ENCODE peak calls at places on chromosomes 13 and 19, in six cellular contexts. Q is HepG2, I is K562, A is GM12878, S is SK-N-SH, M is HCT116. C is an unnamed sample.

GRCh38 chr13:30757026-30757425 is 21.7 kb downstream of the ALOX5AP start:
- DNase-seq in Q (no peak), I (no peak), A (no peak), S (peak), M (no peak), C (no peak)

GRCh38 chr13:99916366-99917103 is 55.0 kb downstream of the ZIC5 start:
- DNase-seq in Q (peak), I (peak), A (peak), S (peak), M (peak), C (peak)

GRCh38 chr19:11738746-11739620 is at the start of gene ZNF823:
- DNase-seq in Q (peak), I (peak), A (peak), S (peak), M (peak), C (peak)

GRCh38 chr13:77779461-77780272 is 82.2 kb downstream of the SLAIN1 start:
- DNase-seq in Q (peak), I (peak), A (peak), S (peak), M (peak), C (peak)

GRCh38 chr13:112903606-112904195 is 65.3 kb upstream of the MCF2L start:
- DNase-seq in Q (no peak), I (no peak), A (no peak), S (no peak), M (no peak), C (no peak)

GRCh38 chr13:33109801-33110200 is 93.6 kb downstream of the KL start:
- DNase-seq in Q (no peak), I (peak), A (no peak), S (no peak), M (no peak), C (no peak)

GRCh38 chr13:65470781-65471180 is 1759.4 kb downstream of the PCDH9 start:
- DNase-seq in Q (no peak), I (no peak), A (no peak), S (no peak), M (no peak), C (no peak)

GRCh38 chr19:8254286-8255001 is 45.3 kb downstream of the CERS4 start:
- DNase-seq in Q (no peak), I (no peak), A (no peak), S (no peak), M (no peak), C (no peak)

GRCh38 chr19:7386308-7386707 is 37.6 kb downstream of the ARHGEF18 start:
- DNase-seq in Q (no peak), I (peak), A (no peak), S (no peak), M (no peak), C (peak)

GRCh38 chr13:99367106-99367616 is 60.0 kb upstream of the GPR183 start:
- DNase-seq in Q (no peak), I (no peak), A (no peak), S (no peak), M (no peak), C (no peak)

GRCh38 chr19:4369888-4370260 is 26.5 kb downstream of the MPND start:
- DNase-seq in Q (no peak), I (no peak), A (no peak), S (no peak), M (no peak), C (peak)

GRCh38 chr13:80339578-80339840 is 1.4 kb downstream of the SPRY2 start:
- DNase-seq in Q (no peak), I (peak), A (no peak), S (peak), M (no peak), C (no peak)

GRCh38 chr13:80338781-80339577 is 1.9 kb downstream of the SPRY2 start:
- DNase-seq in Q (peak), I (peak), A (no peak), S (peak), M (no peak), C (no peak)

GRCh38 chr13:80340643-80341097 is 256 bp downstream of the SPRY2 start:
- DNase-seq in Q (peak), I (no peak), A (no peak), S (no peak), M (no peak), C (peak)

GRCh38 chr13:80341098-80341701 is at the start of gene SPRY2:
- DNase-seq in Q (peak), I (peak), A (no peak), S (peak), M (peak), C (peak)

DNA sequence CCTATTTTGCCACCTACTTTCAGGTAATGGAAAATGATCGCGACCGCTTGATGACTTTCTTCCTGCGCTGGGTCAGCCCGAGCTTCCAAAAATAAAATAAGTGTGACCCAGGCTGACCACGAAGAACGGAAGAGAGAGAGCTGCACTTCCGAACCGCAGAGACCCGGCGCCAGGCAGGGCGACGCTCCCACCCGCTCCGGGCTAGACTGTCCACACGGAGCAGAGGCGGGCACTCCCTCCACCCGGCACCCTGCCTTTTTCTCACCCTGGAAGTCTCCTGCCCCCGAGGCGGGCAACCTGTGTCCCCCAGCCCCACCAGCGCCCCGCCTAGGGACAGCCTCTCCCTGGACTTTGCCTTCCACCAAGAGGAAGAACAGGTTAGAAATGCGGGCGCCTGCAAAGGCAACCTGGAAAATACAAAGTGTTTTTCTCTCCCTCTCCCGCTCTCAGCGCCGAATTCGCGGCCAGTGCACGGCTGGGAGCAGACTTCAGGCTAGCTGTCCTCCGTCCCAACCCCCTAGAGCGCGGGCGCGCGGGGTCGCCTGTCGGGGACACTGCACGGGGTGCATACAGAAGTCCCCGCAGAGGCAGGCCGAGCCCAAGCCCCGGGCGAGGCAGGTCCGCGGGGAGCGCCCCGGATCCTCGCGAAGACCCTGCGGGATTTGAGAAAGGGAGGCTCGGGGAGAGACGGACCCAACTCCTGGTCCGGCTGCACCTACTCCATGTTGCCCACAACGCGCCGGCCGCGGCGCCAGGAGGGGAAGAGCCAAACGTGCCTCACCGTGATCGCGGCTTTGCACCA is 884 bp downstream of the SPRY2 start:
- DNase-seq in Q (peak), I (peak), A (no peak), S (peak), M (no peak), C (peak)
- TF ChIP-seq JUND in Q (no peak), I (no peak), A (no peak), S (no peak), M (no peak), C (no peak)

GRCh38 chr19:21084343-21084742 is 2.3 kb downstream of the ZNF714 start:
- DNase-seq in Q (no peak), I (no peak), A (peak), S (no peak), M (no peak), C (no peak)
- TF ChIP-seq JUND in Q (no peak), I (no peak), A (no peak), S (no peak), M (no peak), C (no peak)

GRCh38 chr19:49442793-49443365 is 1.6 kb upstream of the SLC17A7 start:
- DNase-seq in Q (peak), I (peak), A (no peak), S (peak), M (peak), C (peak)
- TF ChIP-seq JUND in Q (no peak), I (no peak), A (no peak), S (no peak), M (no peak), C (no peak)

GRCh38 chr19:1294688-1295087 is 9.0 kb downstream of the EFNA2 start:
- DNase-seq in Q (no peak), I (no peak), A (no peak), S (no peak), M (no peak), C (no peak)

GRCh38 chr19:1296575-1297271 is 11.1 kb downstream of the EFNA2 start:
- DNase-seq in Q (no peak), I (no peak), A (no peak), S (no peak), M (no peak), C (no peak)

GRCh38 chr19:1293782-1294621 is 8.3 kb downstream of the EFNA2 start:
- DNase-seq in Q (no peak), I (no peak), A (no peak), S (no peak), M (no peak), C (no peak)

GRCh38 chr19:1296078-1296477 is 10.4 kb downstream of the EFNA2 start:
- DNase-seq in Q (no peak), I (no peak), A (no peak), S (no peak), M (no peak), C (no peak)

DNA sequence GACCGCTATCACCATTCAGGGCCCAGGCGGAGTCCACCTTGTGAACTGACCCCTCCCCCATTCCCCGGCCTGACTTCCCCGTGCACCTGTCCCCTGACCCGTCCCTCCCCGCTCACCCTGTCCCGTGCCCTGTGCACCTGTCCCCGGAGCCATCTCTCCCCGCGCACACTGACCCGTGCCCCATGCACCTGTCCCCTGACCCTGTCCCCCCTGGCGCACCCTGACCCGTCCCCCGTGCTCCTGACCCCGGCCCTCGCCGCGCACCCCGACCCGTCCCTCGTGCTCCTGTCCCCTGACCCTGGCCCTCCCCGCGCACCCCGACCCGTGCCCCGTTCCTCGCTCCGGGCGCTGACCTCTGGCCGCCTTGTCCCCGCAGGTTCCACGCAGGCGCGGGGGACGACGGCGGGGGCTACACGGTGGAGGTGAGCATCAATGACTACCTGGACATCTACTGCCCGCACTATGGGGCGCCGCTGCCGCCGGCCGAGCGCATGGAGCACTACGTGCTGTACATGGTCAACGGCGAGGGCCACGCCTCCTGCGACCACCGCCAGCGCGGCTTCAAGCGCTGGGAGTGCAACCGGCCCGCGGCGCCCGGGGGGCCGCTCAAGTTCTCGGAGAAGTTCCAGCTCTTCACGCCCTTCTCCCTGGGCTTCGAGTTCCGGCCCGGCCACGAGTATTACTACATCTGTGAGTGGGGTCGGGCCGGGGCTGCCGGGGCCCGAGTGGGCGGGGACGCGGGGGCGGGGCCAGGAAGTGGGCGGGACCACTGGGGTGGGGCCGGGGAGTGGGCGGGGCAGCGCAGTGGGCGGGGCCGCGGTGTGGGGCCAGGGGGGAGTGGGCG is 9.7 kb downstream of the EFNA2 start:
- DNase-seq in Q (no peak), I (peak), A (no peak), S (peak), M (no peak), C (no peak)
- TF ChIP-seq JUND in Q (no peak), I (no peak), A (no peak), S (no peak), M (no peak), C (no peak)

DNA sequence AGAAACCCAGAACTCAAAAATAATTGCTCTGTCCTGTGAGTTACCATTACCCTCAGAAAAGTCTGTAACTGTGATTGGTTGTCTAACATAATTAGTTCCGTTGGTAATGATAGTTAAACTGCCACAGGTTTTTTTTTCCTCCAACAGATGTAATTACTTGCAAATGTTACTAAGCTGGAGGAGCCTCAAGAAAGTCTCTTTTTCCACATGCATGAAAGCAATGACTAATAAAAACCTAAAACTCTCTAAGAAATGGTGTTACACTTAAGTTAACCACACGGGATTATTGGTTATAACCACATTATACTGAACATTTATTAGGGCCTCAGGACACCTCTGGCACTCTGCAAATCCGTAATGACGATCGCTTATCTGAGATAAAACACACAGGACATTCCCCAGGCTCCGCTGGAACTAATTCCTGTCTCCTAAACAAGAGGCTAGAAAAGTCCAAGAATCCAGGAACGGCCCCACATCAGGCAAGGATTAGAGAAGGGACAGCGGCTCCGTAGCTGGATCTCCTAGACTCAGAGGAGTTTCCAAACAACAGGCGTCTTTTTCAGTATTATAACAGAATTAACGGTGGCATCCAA is 753 bp downstream of the ZNF235 start:
- DNase-seq in Q (no peak), I (peak), A (no peak), S (peak), M (no peak), C (peak)
- TF ChIP-seq JUND in Q (no peak), I (no peak), A (no peak), S (no peak), M (no peak), C (no peak)

DNA sequence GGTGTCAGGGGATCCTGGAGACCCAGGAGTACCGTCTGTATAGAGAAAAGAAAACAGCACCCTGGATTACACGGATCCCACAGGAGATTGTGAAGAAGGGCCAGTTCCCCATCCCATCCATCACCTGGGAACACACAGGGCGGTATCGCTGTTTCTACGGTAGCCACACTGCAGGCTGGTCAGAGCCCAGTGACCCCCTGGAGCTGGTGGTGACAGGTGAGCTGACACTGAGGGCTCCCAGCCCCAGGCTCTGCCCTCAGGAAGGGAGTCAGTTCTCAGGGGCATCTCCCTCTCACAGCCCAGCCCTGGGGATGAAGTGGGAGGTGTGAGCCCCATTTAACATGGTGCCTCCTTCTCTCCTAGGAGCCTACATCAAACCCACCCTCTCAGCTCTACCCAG is 1.3 kb downstream of the LILRA1 start:
- DNase-seq in Q (no peak), I (no peak), A (no peak), S (no peak), M (no peak), C (no peak)
- TF ChIP-seq JUND in Q (no peak), I (no peak), A (no peak), S (no peak), M (no peak), C (no peak)

DNA sequence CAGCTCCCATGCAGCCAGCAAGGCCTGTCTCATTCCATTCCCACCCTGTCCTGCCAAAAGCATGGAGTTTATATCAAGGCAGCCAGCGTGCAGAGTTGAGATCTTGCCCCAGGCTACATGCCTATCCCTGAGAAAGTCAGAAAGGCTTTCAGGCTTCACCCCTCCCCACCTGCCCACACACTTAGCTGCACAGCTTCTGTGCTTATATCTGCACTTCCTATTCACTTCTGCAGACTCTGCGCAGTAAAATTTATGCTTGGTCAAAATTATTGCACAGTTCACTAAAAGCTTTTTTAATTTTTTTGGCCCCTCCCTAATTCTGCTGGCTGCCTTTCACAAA is 12.5 kb upstream of the ZNF675 start:
- DNase-seq in Q (no peak), I (no peak), A (no peak), S (peak), M (no peak), C (peak)
- TF ChIP-seq JUND in Q (no peak), I (no peak), A (no peak), S (no peak), M (no peak), C (no peak)

DNA sequence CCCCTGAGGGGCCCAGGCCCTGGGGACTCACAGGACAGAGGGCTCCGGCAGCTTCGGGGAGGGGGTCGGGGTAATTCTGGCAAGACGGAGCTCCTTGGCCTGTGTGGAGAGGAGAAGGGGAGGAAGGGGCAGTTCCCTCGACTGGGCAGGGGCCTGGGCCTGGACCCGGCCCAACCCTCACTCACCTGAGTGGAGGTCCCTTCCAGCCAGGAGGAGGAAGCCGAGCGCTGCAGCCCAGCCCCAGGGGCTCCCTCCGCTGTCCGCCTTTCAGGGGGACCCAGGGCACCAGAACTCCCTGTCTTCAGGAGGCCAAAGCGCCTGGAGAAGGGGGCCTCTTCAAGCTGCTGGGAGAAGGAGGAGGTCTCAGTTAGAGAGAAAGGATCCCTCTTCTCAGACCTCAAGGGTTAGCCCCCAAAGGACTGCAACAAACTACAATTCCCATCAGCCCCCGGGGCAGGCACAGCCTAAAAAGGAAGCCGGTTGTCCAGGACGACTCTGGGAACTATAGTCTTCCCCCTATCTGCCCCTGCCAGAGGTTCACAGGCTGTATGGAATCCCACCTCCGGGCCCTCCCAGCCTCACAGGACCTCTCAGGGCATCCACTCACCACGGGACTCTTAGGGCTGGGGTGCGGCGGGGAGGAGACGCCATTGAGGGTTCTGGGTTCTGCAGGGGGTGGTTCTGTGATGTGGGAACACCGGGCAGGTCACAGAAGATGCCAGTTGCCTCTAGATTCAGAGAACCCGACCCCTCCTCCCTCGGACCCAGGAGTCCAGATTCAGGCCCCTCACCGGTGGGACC is 19.8 kb downstream of the EPS8L1 start:
- DNase-seq in Q (no peak), I (peak), A (no peak), S (no peak), M (no peak), C (no peak)
- TF ChIP-seq JUND in Q (no peak), I (no peak), A (no peak), S (no peak), M (no peak), C (no peak)

GRCh38 chr19:35724560-35724959 is 6.8 kb downstream of the KMT2B start:
- DNase-seq in Q (no peak), I (no peak), A (no peak), S (no peak), M (no peak), C (no peak)
- TF ChIP-seq JUND in Q (no peak), I (no peak), A (no peak), S (no peak), M (no peak), C (no peak)